ENCODE peak calls at places on chromosomes 1 and 21, in eight cellular contexts. O is sigmoid colon, L is suprapubic skin, U is A549, M is transverse colon, J is upper lobe of left lung, R is stomach, S is tibial nerve. T is an unnamed sample.

GRCh38 chr1:21219674-21220073 is 43.0 kb upstream of the EIF4G3 start:
- DNase-seq in S (no peak), U (no peak), J (no peak), L (no peak), M (no peak), R (no peak), O (no peak), T (no peak)

GRCh38 chr1:18199462-18199861 is 91.9 kb downstream of the IGSF21 start:
- DNase-seq in M (no peak), R (no peak), O (no peak), S (no peak), U (no peak), J (no peak), L (no peak), T (no peak)

GRCh38 chr21:15439726-15440125 is 290.1 kb upstream of the USP25 start:
- DNase-seq in R (no peak), J (no peak), U (no peak), S (no peak), O (no peak), L (no peak), M (no peak), T (no peak)

GRCh38 chr1:29290414-29290980 is 54.2 kb downstream of the PTPRU start:
- DNase-seq in U (no peak), J (no peak), R (no peak), L (no peak), O (peak), S (no peak), M (no peak), T (no peak)

GRCh38 chr21:15908187-15908586 is 178.4 kb downstream of the USP25 start:
- DNase-seq in O (no peak), U (no peak), J (no peak), S (no peak), L (no peak), M (no peak), R (no peak), T (no peak)

GRCh38 chr1:27235827-27236226 is 1.4 kb downstream of the WDTC1 start:
- DNase-seq in S (no peak), O (no peak), M (no peak), R (no peak), J (no peak), L (no peak), U (no peak), T (no peak)

GRCh38 chr21:41167348-41168342 is at the start of gene BACE2:
- DNase-seq in M (peak), O (peak), R (peak), L (peak), J (peak), U (peak), S (peak), T (peak)

GRCh38 chr1:116910379-116911165 is 856 bp downstream of the PTGFRN start:
- DNase-seq in J (peak), R (peak), U (peak), L (no peak), M (peak), S (peak), O (peak), T (no peak)

GRCh38 chr1:205317311-205317917 is 4.1 kb downstream of the NUAK2 start:
- DNase-seq in O (no peak), M (peak), R (peak), U (no peak), S (no peak), J (peak), L (no peak), T (no peak)

GRCh38 chr21:38979271-38980196 is 173.8 kb downstream of the ETS2 start:
- DNase-seq in R (no peak), S (no peak), U (no peak), M (no peak), O (no peak), L (no peak), J (no peak), T (no peak)

GRCh38 chr1:183533617-183534174 is 56.6 kb downstream of the NCF2 start:
- DNase-seq in R (no peak), O (no peak), M (no peak), J (no peak), L (no peak), U (no peak), S (no peak), T (no peak)

GRCh38 chr1:29945426-29945825 is 709.1 kb downstream of the PTPRU start:
- DNase-seq in J (no peak), O (no peak), U (no peak), S (no peak), M (no peak), R (no peak), L (no peak), T (no peak)

GRCh38 chr1:114764689-114765088 is 6.9 kb upstream of the CSDE1 start:
- DNase-seq in S (no peak), O (no peak), M (no peak), J (no peak), U (no peak), L (no peak), R (no peak), T (no peak)
- TF ChIP-seq EP300 in S (no peak), O (no peak), M (no peak), J (no peak), U (no peak), L (no peak), R (no peak), T (no peak)

GRCh38 chr1:151934048-151934493 is 24.8 kb upstream of the THEM4 start:
- DNase-seq in O (no peak), J (no peak), U (peak), S (no peak), M (peak), L (no peak), R (peak), T (peak)

GRCh38 chr1:151935154-151935553 is 25.8 kb upstream of the THEM4 start:
- DNase-seq in U (no peak), L (no peak), J (no peak), S (no peak), M (no peak), R (no peak), O (no peak), T (peak)

GRCh38 chr1:151939141-151939540 is 29.8 kb upstream of the THEM4 start:
- DNase-seq in L (no peak), R (no peak), O (no peak), U (no peak), S (no peak), M (no peak), J (no peak), T (peak)

GRCh38 chr1:151936653-151937052 is 27.3 kb upstream of the THEM4 start:
- DNase-seq in M (no peak), L (no peak), S (no peak), R (no peak), J (no peak), U (no peak), O (no peak), T (peak)

GRCh38 chr1:151936203-151936602 is 26.9 kb upstream of the THEM4 start:
- DNase-seq in J (no peak), S (no peak), M (no peak), R (no peak), U (no peak), O (no peak), L (no peak), T (no peak)
- TF ChIP-seq CTCF in J (no peak), S (no peak), M (no peak), R (no peak), U (no peak), O (no peak), L (no peak), T (no peak)

GRCh38 chr1:202944438-202944921 is 13.6 kb downstream of the ADIPOR1 start:
- DNase-seq in M (no peak), U (no peak), J (no peak), O (no peak), S (no peak), R (no peak), L (no peak), T (no peak)
- TF ChIP-seq POLR2A in M (no peak), U (no peak), J (no peak), O (no peak), S (no peak), R (no peak), L (no peak), T (no peak)

DNA sequence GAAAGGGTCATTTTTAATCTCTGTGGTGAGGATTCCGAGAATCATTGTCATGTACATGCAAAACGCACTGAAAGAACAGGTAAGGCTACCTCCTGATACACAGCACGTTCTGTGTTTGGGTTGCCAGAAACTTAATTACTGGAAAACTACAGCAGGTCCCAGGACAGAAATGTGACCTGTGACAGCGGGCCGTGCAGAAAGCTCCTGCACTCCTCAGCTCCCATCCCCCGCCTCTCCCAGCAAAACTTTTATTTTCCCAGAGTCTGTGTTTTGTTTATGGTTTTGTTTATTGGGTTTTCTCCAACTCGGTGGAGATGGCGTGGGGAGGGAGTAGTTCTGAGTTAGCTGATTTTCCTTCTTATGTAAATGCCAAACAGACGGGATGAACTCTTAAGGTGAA is 44.7 kb downstream of the SLC44A3 start:
- DNase-seq in L (no peak), O (no peak), U (no peak), S (no peak), J (no peak), R (no peak), M (no peak), T (no peak)
- TF ChIP-seq EP300 in L (no peak), O (no peak), U (no peak), S (no peak), J (no peak), R (no peak), M (no peak), T (peak)

DNA sequence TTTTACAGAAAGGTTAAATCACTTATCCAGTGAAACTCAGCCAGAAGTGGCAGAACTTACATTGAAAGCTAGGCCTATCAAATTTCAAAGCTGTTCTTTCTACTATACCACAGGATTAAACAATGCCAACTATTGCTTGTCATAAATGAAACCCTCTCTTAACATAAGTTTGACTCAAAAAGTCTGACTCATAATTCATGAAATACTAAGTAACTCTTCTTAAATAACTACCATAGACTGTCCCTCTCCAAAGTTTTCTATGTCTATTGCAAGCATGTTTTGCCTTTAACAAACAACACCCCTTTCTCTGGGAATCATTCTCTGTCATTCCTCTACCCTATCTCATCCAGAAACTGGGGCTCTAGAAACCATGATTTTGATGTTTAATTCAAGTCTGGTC is 109.5 kb upstream of the UBE2U start:
- DNase-seq in O (no peak), R (no peak), J (no peak), L (no peak), S (no peak), U (no peak), M (no peak), T (no peak)
- TF ChIP-seq CTCF in O (no peak), R (no peak), J (no peak), L (no peak), S (no peak), U (no peak), M (no peak), T (no peak)

GRCh38 chr1:203320546-203321272 is 15.4 kb downstream of the BTG2 start:
- DNase-seq in O (peak), M (peak), U (no peak), J (peak), L (no peak), S (no peak), R (peak), T (no peak)
- TF ChIP-seq POLR2A in O (no peak), M (peak), U (no peak), J (peak), L (no peak), S (no peak), R (no peak), T (no peak)

GRCh38 chr1:87592156-87592555 is 263.5 kb downstream of the LMO4 start:
- DNase-seq in M (no peak), S (no peak), L (no peak), O (no peak), J (no peak), U (no peak), R (no peak), T (no peak)
- TF ChIP-seq EP300 in M (no peak), S (no peak), L (no peak), O (no peak), J (no peak), U (no peak), R (no peak), T (no peak)

GRCh38 chr21:27759091-27759659 is 792.3 kb upstream of the ADAMTS5 start:
- DNase-seq in S (no peak), R (no peak), M (peak), O (no peak), U (no peak), L (no peak), J (peak), T (no peak)
- TF ChIP-seq CTCF in S (no peak), R (no peak), M (peak), O (no peak), U (no peak), L (no peak), J (peak), T (peak)

DNA sequence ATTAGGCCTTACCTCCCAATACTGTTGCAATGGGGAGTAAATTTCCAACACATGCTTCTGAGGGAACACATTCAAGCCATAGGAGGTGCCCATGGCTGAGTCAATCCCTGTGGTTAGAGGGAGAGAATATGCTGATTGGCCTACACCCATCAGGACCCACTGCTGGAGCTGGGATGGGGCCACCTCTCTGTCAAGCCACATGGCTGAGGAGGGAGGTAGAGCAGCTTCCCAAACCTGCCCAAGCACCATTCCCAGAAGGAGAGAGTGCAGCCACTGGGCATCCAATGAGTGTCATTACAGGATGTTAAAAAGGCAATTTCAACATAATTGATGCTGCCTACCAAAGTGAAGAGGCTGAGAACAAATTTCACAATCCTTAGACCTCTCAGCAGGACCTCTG is 228.1 kb downstream of the C1orf94 start:
- DNase-seq in J (peak), R (no peak), U (no peak), M (no peak), L (no peak), O (no peak), S (no peak), T (peak)
- TF ChIP-seq POLR2A in J (no peak), R (no peak), U (no peak), M (no peak), L (no peak), O (no peak), S (no peak), T (no peak)

GRCh38 chr1:232998138-232998537 is 47.7 kb downstream of the NTPCR start:
- DNase-seq in L (peak), S (no peak), M (no peak), J (no peak), O (no peak), U (no peak), R (no peak), T (no peak)
- TF ChIP-seq EP300 in L (no peak), S (no peak), M (no peak), J (no peak), O (no peak), U (no peak), R (no peak), T (no peak)

T was measured in esophagus muscularis mucosa.